ENCODE peak calls at places on chromosome 19, in seven cellular contexts. G is endodermal cell; E is BE2C; C is CD8-positive, alpha-beta T cell; J is fibroblast of lung; F is choroid plexus epithelial cell; M is cardiac fibroblast. Q is an unnamed sample.

GRCh38 chr19:39327318-39327717 is 6.7 kb upstream of the LRFN1 start:
- DNase-seq in G (no peak), E (no peak), C (no peak), J (no peak), F (no peak), M (no peak), Q (no peak)

GRCh38 chr19:23440791-23441190 is 45.5 kb upstream of the ZNF91 start:
- DNase-seq in G (peak), E (peak), C (no peak), J (no peak), F (no peak), M (no peak), Q (no peak)

GRCh38 chr19:296476-297225 is 5.4 kb upstream of the PLPP2 start:
- DNase-seq in G (peak), E (no peak), C (no peak), J (no peak), F (no peak), M (no peak), Q (no peak)

GRCh38 chr19:33273881-33274662 is 28.3 kb downstream of the CEBPA start:
- DNase-seq in G (no peak), E (peak), C (no peak), J (peak), F (peak), M (peak), Q (peak)

GRCh38 chr19:2080336-2080988 is 15.7 kb downstream of the MOB3A start:
- DNase-seq in G (no peak), E (no peak), C (no peak), J (no peak), F (no peak), M (no peak), Q (no peak)

GRCh38 chr19:16834747-16835146 is 5.5 kb downstream of the SIN3B start:
- DNase-seq in G (no peak), E (no peak), C (no peak), J (no peak), F (no peak), M (no peak), Q (no peak)

GRCh38 chr19:1308718-1309117 is 23.0 kb downstream of the EFNA2 start:
- DNase-seq in G (no peak), E (peak), C (no peak), J (no peak), F (no peak), M (no peak), Q (no peak)

GRCh38 chr19:958967-959685 is 25.0 kb upstream of the WDR18 start:
- DNase-seq in G (no peak), E (peak), C (no peak), J (peak), F (peak), M (no peak), Q (no peak)

GRCh38 chr19:10870501-10870954 is 825 bp upstream of the CARM1 start:
- DNase-seq in G (no peak), E (no peak), C (no peak), J (no peak), F (no peak), M (no peak), Q (no peak)

GRCh38 chr19:53945441-53945840 is 17.3 kb upstream of the CACNG8 start:
- DNase-seq in G (peak), E (no peak), C (no peak), J (peak), F (peak), M (peak), Q (no peak)

GRCh38 chr19:28449803-28450202 is 763.1 kb downstream of the UQCRFS1 start:
- DNase-seq in G (no peak), E (no peak), C (no peak), J (no peak), F (no peak), M (no peak), Q (no peak)

GRCh38 chr19:51250786-51251452 is at the start of gene SIGLECL1:
- DNase-seq in G (peak), E (no peak), C (no peak), J (no peak), F (no peak), M (no peak), Q (no peak)

GRCh38 chr19:48321372-48321621 is 4.1 kb upstream of the EMP3 start:
- DNase-seq in G (peak), E (peak), C (peak), J (peak), F (peak), M (peak), Q (peak)

GRCh38 chr19:34236035-34236793 is 18.1 kb upstream of the GARRE1 start:
- DNase-seq in G (no peak), E (no peak), C (no peak), J (peak), F (peak), M (peak), Q (no peak)

DNA sequence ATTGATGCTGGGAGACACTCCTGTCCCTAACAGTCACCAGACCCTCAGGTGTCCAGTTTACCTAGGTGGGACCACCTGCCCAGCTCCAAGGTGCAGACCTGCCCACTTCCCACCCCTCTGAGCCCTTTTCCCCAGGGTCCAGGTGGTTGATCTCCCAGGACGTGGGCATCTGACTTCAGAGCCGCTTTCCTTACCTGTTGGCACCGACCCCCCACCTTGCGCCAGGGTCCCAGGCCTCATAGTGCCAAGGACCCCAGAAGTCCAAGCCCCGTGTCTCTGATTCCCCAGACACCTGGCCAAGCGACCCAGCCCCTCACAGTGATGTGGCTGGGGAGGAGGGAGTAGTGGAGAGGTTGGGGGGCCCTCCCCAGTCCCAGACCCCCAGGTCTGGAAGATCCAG is 9.6 kb upstream of the BBC3 start:
- DNase-seq in G (peak), E (no peak), C (no peak), J (no peak), F (no peak), M (no peak), Q (no peak)
- H3K4me3 ChIP-seq in G (no peak), E (no peak), C (no peak), J (no peak), F (no peak), M (no peak), Q (peak)

DNA sequence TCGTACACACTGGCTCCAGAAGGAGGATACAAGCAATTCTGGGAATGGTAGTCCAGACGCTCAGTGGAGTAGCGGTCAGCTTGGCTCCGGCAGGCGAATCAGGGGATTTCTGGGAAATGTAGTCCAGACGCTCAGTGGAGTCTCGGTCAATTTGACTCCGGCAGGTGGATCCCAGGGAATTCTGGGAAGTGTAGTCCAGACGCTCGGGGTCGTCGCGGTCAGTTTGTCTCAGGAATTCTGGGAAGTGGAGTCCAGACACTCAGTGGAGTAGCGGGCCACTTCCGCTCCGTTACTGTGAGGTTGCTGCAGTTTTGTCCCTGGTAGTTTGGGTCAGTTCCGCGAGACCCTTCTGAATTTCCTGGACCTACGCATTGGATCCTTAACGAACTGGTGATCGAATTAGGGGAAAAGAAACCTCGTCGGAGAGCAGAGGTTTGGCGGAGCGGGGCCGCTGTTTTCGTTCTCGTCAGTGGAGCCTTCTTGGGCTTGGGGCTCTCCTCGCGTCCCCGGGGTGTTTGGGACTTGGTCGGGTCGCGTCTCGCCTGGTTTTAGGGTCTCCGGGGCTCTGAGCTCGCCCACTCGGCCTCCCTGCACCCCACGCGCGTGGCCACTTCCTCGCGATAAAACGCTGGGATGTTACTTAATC is at the start of gene ZNF225:
- DNase-seq in G (peak), E (peak), C (peak), J (peak), F (peak), M (peak), Q (peak)
- TF ChIP-seq CTCF in G (no peak), E (peak), C (no peak), J (no peak), F (peak), M (no peak), Q (no peak)

GRCh38 chr19:12784871-12785430 is 6.3 kb upstream of the JUNB start:
- DNase-seq in G (peak), E (peak), C (peak), J (no peak), F (peak), M (no peak), Q (no peak)

GRCh38 chr19:12783849-12784393 is 7.4 kb upstream of the JUNB start:
- DNase-seq in G (peak), E (no peak), C (no peak), J (no peak), F (no peak), M (no peak), Q (no peak)

GRCh38 chr19:12785431-12786011 is 5.8 kb upstream of the JUNB start:
- DNase-seq in G (peak), E (no peak), C (no peak), J (no peak), F (no peak), M (no peak), Q (no peak)

GRCh38 chr19:12783226-12783848 is 7.9 kb upstream of the JUNB start:
- DNase-seq in G (peak), E (no peak), C (peak), J (no peak), F (no peak), M (no peak), Q (no peak)

DNA sequence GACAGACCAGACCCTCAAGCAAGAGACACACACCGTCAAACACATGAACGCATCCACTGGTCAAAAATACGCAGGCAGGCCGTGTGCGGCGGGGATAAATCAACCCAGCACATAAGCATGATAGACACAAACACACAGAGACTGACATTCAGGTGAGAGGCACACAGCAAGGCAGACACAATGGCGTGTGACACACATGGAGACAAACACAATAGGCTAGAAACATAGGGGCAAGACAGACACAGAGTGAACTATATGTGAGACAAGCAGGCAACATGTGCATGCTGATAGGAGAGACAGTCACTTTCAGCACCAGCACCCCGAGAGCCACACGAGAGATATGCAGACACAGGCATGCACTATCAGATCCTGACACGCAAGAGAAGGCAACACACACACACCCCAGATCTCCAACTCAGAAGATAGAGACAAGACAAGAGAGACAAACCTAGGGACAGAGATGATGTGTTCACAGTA is 6.9 kb upstream of the JUNB start:
- DNase-seq in G (no peak), E (no peak), C (peak), J (no peak), F (no peak), M (no peak), Q (no peak)
- H3K4me3 ChIP-seq in G (no peak), E (no peak), C (no peak), J (no peak), F (no peak), M (no peak), Q (no peak)

GRCh38 chr19:7652061-7652641 is 15.2 kb downstream of the STXBP2 start:
- DNase-seq in G (peak), E (peak), C (peak), J (peak), F (peak), M (peak), Q (peak)
- TF ChIP-seq CTCF in G (peak), E (peak), C (peak), J (peak), F (peak), M (peak), Q (peak)

Q was measured in LNCaP clone FGC.